ENCODE peak calls at places on chromosomes 1 and 21, in seven cellular contexts. Q is Ammon's horn, F is astrocyte of the spinal cord, O is germinal center, B is RWPE1, K is T-helper 2 cell, P is uterus. J is an unnamed sample.

GRCh38 chr21:43861716-43862115 is 3.3 kb upstream of the AGPAT3 start:
- DNase-seq in Q (no peak), F (no peak), O (no peak), B (no peak), K (no peak), P (no peak), J (no peak)

GRCh38 chr1:56958526-56958925 is 7.3 kb downstream of the C8B start:
- DNase-seq in Q (peak), F (no peak), O (no peak), B (no peak), K (no peak), P (no peak), J (peak)

GRCh38 chr1:100037665-100038400 is 68.0 kb downstream of the SLC35A3 start:
- DNase-seq in Q (peak), F (peak), O (peak), B (peak), K (peak), P (peak), J (peak)

GRCh38 chr1:168422203-168422848 is 121.5 kb downstream of the XCL2 start:
- DNase-seq in Q (no peak), F (no peak), O (no peak), B (no peak), K (no peak), P (no peak), J (no peak)

GRCh38 chr1:26610781-26611180 is 81.2 kb downstream of the RPS6KA1 start:
- DNase-seq in Q (no peak), F (no peak), O (no peak), B (no peak), K (no peak), P (no peak), J (no peak)

GRCh38 chr1:18989956-18990355 is 33.5 kb upstream of the IFFO2 start:
- DNase-seq in Q (no peak), F (no peak), O (no peak), B (no peak), K (no peak), P (no peak), J (no peak)

GRCh38 chr1:187266051-187266450 is 437.3 kb downstream of the PLA2G4A start:
- DNase-seq in Q (no peak), F (no peak), O (no peak), B (no peak), K (no peak), P (no peak), J (no peak)

GRCh38 chr1:33391669-33392068 is 39.2 kb downstream of the PHC2 start:
- DNase-seq in Q (no peak), F (no peak), O (no peak), B (no peak), K (no peak), P (no peak), J (no peak)

GRCh38 chr1:43776043-43776761 is 68.9 kb downstream of the ST3GAL3 start:
- DNase-seq in Q (no peak), F (peak), O (no peak), B (no peak), K (no peak), P (no peak), J (peak)

GRCh38 chr1:6128276-6129081 is 51.6 kb downstream of the CHD5 start:
- DNase-seq in Q (no peak), F (no peak), O (no peak), B (no peak), K (no peak), P (no peak), J (no peak)

GRCh38 chr1:91098299-91098901 is 76.6 kb upstream of the ZNF644 start:
- DNase-seq in Q (no peak), F (no peak), O (no peak), B (no peak), K (no peak), P (no peak), J (no peak)

GRCh38 chr1:151574575-151575529 is 34.7 kb downstream of the TUFT1 start:
- DNase-seq in Q (no peak), F (peak), O (no peak), B (peak), K (no peak), P (no peak), J (peak)

GRCh38 chr21:46117586-46118304 is 19.8 kb downstream of the COL6A2 start:
- DNase-seq in Q (no peak), F (no peak), O (no peak), B (no peak), K (peak), P (peak), J (no peak)

GRCh38 chr1:39178541-39179431 is 25.7 kb upstream of the MACF1 start:
- DNase-seq in Q (no peak), F (peak), O (no peak), B (peak), K (no peak), P (peak), J (peak)

GRCh38 chr1:4087530-4088420 is 187.7 kb upstream of the C1orf174 start:
- DNase-seq in Q (no peak), F (no peak), O (no peak), B (no peak), K (no peak), P (no peak), J (no peak)

GRCh38 chr1:38114633-38115032 is 68.0 kb upstream of the POU3F1 start:
- DNase-seq in Q (no peak), F (no peak), O (no peak), B (no peak), K (no peak), P (no peak), J (no peak)

GRCh38 chr1:169113613-169114119 is 7.2 kb downstream of the ATP1B1 start:
- DNase-seq in Q (no peak), F (peak), O (no peak), B (peak), K (no peak), P (no peak), J (peak)

GRCh38 chr1:245656189-245656717 is 501.5 kb downstream of the KIF26B start:
- DNase-seq in Q (no peak), F (no peak), O (no peak), B (no peak), K (no peak), P (no peak), J (no peak)

GRCh38 chr1:109924316-109924715 is 13.7 kb downstream of the CSF1 start:
- DNase-seq in Q (no peak), F (no peak), O (no peak), B (no peak), K (no peak), P (peak), J (no peak)

GRCh38 chr1:153355445-153356071 is 2.1 kb upstream of the S100A9 start:
- DNase-seq in Q (peak), F (peak), O (peak), B (peak), K (no peak), P (peak), J (peak)

GRCh38 chr1:178986204-178986603 is 39.5 kb upstream of the FAM20B start:
- DNase-seq in Q (no peak), F (no peak), O (no peak), B (no peak), K (no peak), P (no peak), J (no peak)

GRCh38 chr1:96596226-96596625 is 125.4 kb upstream of the PTBP2 start:
- DNase-seq in Q (no peak), F (peak), O (peak), B (peak), K (no peak), P (no peak), J (peak)

GRCh38 chr1:13494025-13494424 is 19.8 kb downstream of the LRRC38 start:
- DNase-seq in Q (peak), F (no peak), O (no peak), B (no peak), K (no peak), P (no peak), J (no peak)

GRCh38 chr1:49298304-49298703 is 521.6 kb upstream of the BEND5 start:
- DNase-seq in Q (peak), F (no peak), O (no peak), B (no peak), K (no peak), P (no peak), J (no peak)

GRCh38 chr1:180922637-180923023 is 9.9 kb downstream of the KIAA1614 start:
- DNase-seq in Q (no peak), F (no peak), O (no peak), B (no peak), K (no peak), P (no peak), J (no peak)

GRCh38 chr1:89254658-89255287 is 17.9 kb downstream of the GBP5 start:
- DNase-seq in Q (no peak), F (no peak), O (no peak), B (no peak), K (no peak), P (no peak), J (no peak)

GRCh38 chr1:182615468-182616129 is 11.4 kb upstream of the RGS16 start:
- DNase-seq in Q (peak), F (peak), O (peak), B (no peak), K (peak), P (peak), J (no peak)

GRCh38 chr1:153536618-153537375 is 1.0 kb upstream of the S100A6 start:
- DNase-seq in Q (no peak), F (no peak), O (no peak), B (no peak), K (no peak), P (no peak), J (no peak)

J was measured in brain microvascular endothelial cell.